ENCODE peak calls at places on chromosomes 11 and 22, in six cellular contexts. C, F, X, K, W and I are unnamed samples.

GRCh38 chr11:47991266-47991830 is 11.0 kb downstream of the PTPRJ start:
- DNase-seq in F (no peak), C (peak), K (no peak), W (no peak), X (no peak), I (no peak)

GRCh38 chr11:9260182-9261146 is 4.7 kb downstream of the DENND5A start:
- DNase-seq in X (no peak), C (no peak), F (no peak), W (no peak), K (no peak), I (no peak)

GRCh38 chr11:61516675-61517516 is 8.3 kb downstream of the LRRC10B start:
- DNase-seq in W (no peak), C (peak), X (no peak), K (peak), F (peak), I (peak)

GRCh38 chr11:76225122-76225584 is 18.9 kb upstream of the WNT11 start:
- DNase-seq in X (no peak), W (no peak), C (no peak), F (no peak), K (no peak), I (no peak)

GRCh38 chr11:131522851-131523250 is 152.4 kb downstream of the NTM start:
- DNase-seq in C (no peak), X (no peak), F (no peak), W (no peak), K (no peak), I (no peak)

GRCh38 chr11:30059172-30059815 is 42.5 kb upstream of the KCNA4 start:
- DNase-seq in F (no peak), K (no peak), W (no peak), X (no peak), C (no peak), I (no peak)

GRCh38 chr11:819129-819931 is 616 bp downstream of the PNPLA2 start:
- DNase-seq in K (peak), W (no peak), X (no peak), C (peak), F (peak), I (peak)

GRCh38 chr22:42385691-42386090 is 46.5 kb downstream of the NFAM1 start:
- DNase-seq in X (no peak), C (no peak), W (no peak), K (no peak), F (no peak), I (no peak)

GRCh38 chr22:38455063-38455529 is at the start of gene KCNJ4:
- DNase-seq in C (no peak), F (no peak), X (no peak), W (no peak), K (no peak), I (no peak)

GRCh38 chr11:116276051-116277044 is 496.4 kb downstream of the BUD13 start:
- DNase-seq in X (peak), F (peak), C (peak), K (peak), W (no peak), I (peak)

GRCh38 chr11:17351510-17352176 is at the start of gene NCR3LG1:
- DNase-seq in C (peak), K (peak), W (no peak), X (no peak), F (peak), I (peak)

GRCh38 chr11:131839326-131839725 is 468.9 kb downstream of the NTM start:
- DNase-seq in F (no peak), X (no peak), C (no peak), W (no peak), K (no peak), I (no peak)

GRCh38 chr11:65536412-65537295 is 11.8 kb downstream of the SCYL1 start:
- DNase-seq in W (no peak), C (no peak), F (no peak), X (no peak), K (no peak), I (no peak)

GRCh38 chr11:120392299-120392698 is 56.1 kb downstream of the ARHGEF12 start:
- DNase-seq in C (no peak), F (no peak), X (no peak), W (no peak), K (no peak), I (no peak)

GRCh38 chr22:49880281-49880680 is 26.6 kb downstream of the ZBED4 start:
- DNase-seq in F (peak), X (no peak), K (no peak), W (peak), C (no peak), I (peak)

GRCh38 chr11:83549984-83550667 is 264.0 kb upstream of the CCDC90B start:
- DNase-seq in C (peak), W (no peak), F (no peak), K (no peak), X (no peak), I (no peak)

GRCh38 chr11:115530752-115531151 is 26.5 kb upstream of the CADM1 start:
- DNase-seq in X (no peak), W (no peak), C (peak), K (no peak), F (no peak), I (no peak)

GRCh38 chr11:22177186-22177585 is 15.7 kb upstream of the ANO5 start:
- DNase-seq in X (no peak), F (no peak), K (peak), C (no peak), W (no peak), I (no peak)

GRCh38 chr11:12222099-12222751 is 111.8 kb downstream of the MICAL2 start:
- DNase-seq in C (no peak), K (peak), F (no peak), W (no peak), X (no peak), I (no peak)

GRCh38 chr11:111698852-111699559 is 67.2 kb downstream of the PPP2R1B start:
- DNase-seq in C (peak), F (no peak), W (no peak), X (no peak), K (no peak), I (no peak)

GRCh38 chr11:59866397-59866796 is at the start of gene TCN1:
- DNase-seq in K (no peak), X (no peak), F (no peak), W (no peak), C (no peak), I (no peak)

GRCh38 chr11:117424781-117425180 is 97.1 kb downstream of the CEP164 start:
- DNase-seq in W (no peak), K (no peak), F (no peak), C (no peak), X (no peak), I (no peak)

GRCh38 chr22:38153821-38154562 is 27.6 kb downstream of the PLA2G6 start:
- DNase-seq in F (no peak), K (peak), W (no peak), X (no peak), C (no peak), I (no peak)

GRCh38 chr22:39381009-39381755 is 18.4 kb upstream of the TAB1 start:
- DNase-seq in X (no peak), F (no peak), K (no peak), C (no peak), W (no peak), I (no peak)

GRCh38 chr11:14414470-14415461 is 55.8 kb upstream of the RRAS2 start:
- DNase-seq in W (peak), C (peak), F (no peak), K (no peak), X (no peak), I (no peak)

GRCh38 chr11:14229472-14229871 is 129.5 kb downstream of the RRAS2 start:
- DNase-seq in F (no peak), C (no peak), K (no peak), W (no peak), X (no peak), I (no peak)

GRCh38 chr22:49426618-49427266 is 400.9 kb downstream of the BRD1 start:
- DNase-seq in X (no peak), C (no peak), K (no peak), F (no peak), W (no peak), I (no peak)

GRCh38 chr11:119029340-119030028 is 1.2 kb downstream of the SLC37A4 start:
- DNase-seq in X (no peak), F (no peak), K (peak), C (peak), W (no peak), I (no peak)

GRCh38 chr22:40213478-40213877 is 35.8 kb downstream of the TNRC6B start:
- DNase-seq in W (no peak), K (no peak), C (no peak), F (no peak), X (no peak), I (no peak)

GRCh38 chr11:65389294-65389980 is 3.0 kb downstream of the FRMD8 start:
- DNase-seq in F (no peak), X (no peak), W (no peak), K (no peak), C (no peak), I (no peak)

GRCh38 chr11:116598036-116598435 is 174.8 kb downstream of the BUD13 start:
- DNase-seq in F (no peak), C (no peak), K (no peak), W (no peak), X (no peak), I (no peak)

GRCh38 chr11:12232819-12233601 is 122.6 kb downstream of the MICAL2 start:
- DNase-seq in W (no peak), X (no peak), F (no peak), C (no peak), K (no peak), I (no peak)

GRCh38 chr11:27229511-27230174 is 133.4 kb downstream of the CCDC34 start:
- DNase-seq in X (no peak), C (no peak), K (no peak), W (no peak), F (no peak), I (no peak)

GRCh38 chr22:25383892-25384291 is 164.5 kb downstream of the CRYBB2 start:
- DNase-seq in X (no peak), W (no peak), F (no peak), C (no peak), K (no peak), I (no peak)

GRCh38 chr11:95152878-95153856 is 63.5 kb downstream of the ENDOD1 start:
- DNase-seq in F (no peak), X (no peak), W (peak), K (no peak), C (peak), I (no peak)
- TF ChIP-seq POLR2A in F (no peak), X (no peak), W (no peak), K (no peak), C (no peak), I (no peak)

GRCh38 chr22:45336971-45337431 is 27.3 kb downstream of the FAM118A start:
- DNase-seq in W (no peak), F (no peak), X (no peak), K (no peak), C (no peak), I (no peak)
- TF ChIP-seq TAF1 in W (no peak), F (no peak), X (no peak), K (no peak), C (no peak), I (no peak)

GRCh38 chr11:86103808-86104207 is 34.9 kb upstream of the PICALM start:
- DNase-seq in C (peak), X (no peak), K (no peak), F (no peak), W (no peak), I (no peak)

GRCh38 chr11:86108890-86109638 is 40.2 kb upstream of the PICALM start:
- DNase-seq in K (no peak), F (no peak), X (no peak), C (peak), W (no peak), I (no peak)

GRCh38 chr11:86106916-86107315 is 38.0 kb upstream of the PICALM start:
- DNase-seq in F (no peak), X (no peak), W (no peak), K (no peak), C (no peak), I (no peak)

DNA sequence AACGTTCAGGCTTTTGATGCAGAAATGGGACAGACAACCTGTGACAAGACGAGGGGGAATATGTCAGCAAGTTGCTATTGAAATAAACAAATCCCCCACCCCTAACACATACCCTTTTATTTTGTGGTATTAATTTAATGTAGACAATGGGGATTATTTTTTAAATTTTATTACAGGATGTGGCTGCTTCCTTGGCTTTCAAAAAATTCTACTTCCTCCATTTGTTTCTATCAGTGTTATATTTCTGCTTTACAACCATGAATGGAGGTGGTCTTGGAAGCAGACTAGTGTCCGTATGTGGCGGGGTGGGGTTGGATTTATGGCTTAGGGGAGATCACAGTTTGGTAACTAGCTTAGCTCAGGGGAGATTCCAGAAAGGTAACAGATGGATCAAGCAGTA is 39.3 kb upstream of the PICALM start:
- DNase-seq in F (no peak), K (no peak), X (no peak), W (no peak), C (no peak), I (no peak)
- TF ChIP-seq POLR2A in F (no peak), K (no peak), X (no peak), W (no peak), C (no peak), I (no peak)

GRCh38 chr11:44630511-44631210 is 65.2 kb downstream of the CD82 start:
- DNase-seq in W (no peak), K (no peak), C (no peak), F (no peak), X (no peak), I (no peak)

GRCh38 chr11:44634401-44635281 is 69.2 kb downstream of the CD82 start:
- DNase-seq in W (no peak), F (no peak), X (no peak), K (no peak), C (peak), I (no peak)

GRCh38 chr11:44631831-44632230 is 66.4 kb downstream of the CD82 start:
- DNase-seq in W (no peak), C (no peak), X (no peak), K (no peak), F (no peak), I (no peak)

GRCh38 chr11:44633641-44634040 is 68.2 kb downstream of the CD82 start:
- DNase-seq in W (no peak), C (no peak), K (no peak), X (no peak), F (no peak), I (no peak)

GRCh38 chr11:44632466-44633123 is 67.1 kb downstream of the CD82 start:
- DNase-seq in F (no peak), X (no peak), C (peak), W (no peak), K (peak), I (no peak)
- TF ChIP-seq TAF1 in F (no peak), X (no peak), C (no peak), W (no peak), K (no peak), I (no peak)